ENCODE peak calls at places on chromosomes 6 and 20, in eight cellular contexts. K, F, M, S, L, O, W and Y are unnamed samples.

GRCh38 chr20:35004749-35005462 is 49.2 kb downstream of the MYH7B start:
- DNase-seq in K (no peak), F (peak; percentile 21), M (no peak), S (no peak), L (no peak), O (no peak), W (peak; percentile 35), Y (no peak)

GRCh38 chr6:79949235-79949634 is 1.9 kb upstream of the ELOVL4 start:
- DNase-seq in K (no peak), F (no peak), M (peak; percentile 80), S (peak; percentile 20), L (peak; percentile 68), O (peak; percentile 72), W (no peak), Y (peak; percentile 41)

GRCh38 chr6:162343902-162344226 is 383.7 kb downstream of the PRKN start:
- DNase-seq in K (no peak), F (no peak), M (peak; percentile 79), S (no peak), L (no peak), O (no peak), W (no peak), Y (no peak)

GRCh38 chr6:164069352-164070022 is 655.0 kb downstream of the QKI start:
- DNase-seq in K (peak; percentile 58), F (no peak), M (no peak), S (no peak), L (no peak), O (no peak), W (peak; percentile 80), Y (no peak)

GRCh38 chr20:728022-728944 is 40.0 kb downstream of the SLC52A3 start:
- DNase-seq in K (peak; percentile 61), F (no peak), M (peak; percentile 11), S (peak; percentile 17), L (peak; percentile 10), O (peak; percentile 91), W (peak; percentile 64), Y (no peak)

GRCh38 chr20:23652371-23652770 is 14.6 kb upstream of the CST3 start:
- DNase-seq in K (no peak), F (no peak), M (no peak), S (no peak), L (no peak), O (no peak), W (no peak), Y (no peak)

GRCh38 chr6:137036566-137037300 is 8.0 kb downstream of the IL20RA start:
- DNase-seq in K (no peak), F (no peak), M (peak; percentile 22), S (no peak), L (no peak), O (no peak), W (no peak), Y (no peak)

GRCh38 chr6:16136536-16137450 is 7.9 kb downstream of the MYLIP start:
- DNase-seq in K (no peak), F (no peak), M (peak; percentile 89), S (no peak), L (peak; percentile 54), O (no peak), W (peak; percentile 66), Y (no peak)

GRCh38 chr20:45946149-45946970 is 11.9 kb downstream of the PCIF1 start:
- DNase-seq in K (no peak), F (peak; percentile 78), M (peak; percentile 28), S (no peak), L (no peak), O (no peak), W (peak; percentile 80), Y (no peak)

GRCh38 chr20:24502661-24503060 is 33.2 kb downstream of the SYNDIG1 start:
- DNase-seq in K (no peak), F (no peak), M (no peak), S (no peak), L (no peak), O (no peak), W (no peak), Y (no peak)

GRCh38 chr20:830011-830521 is 3.4 kb upstream of the FAM110A start:
- DNase-seq in K (no peak), F (peak; percentile 1), M (peak; percentile 51), S (no peak), L (no peak), O (no peak), W (no peak), Y (no peak)

GRCh38 chr6:91669154-91669903 is 1082.5 kb upstream of the MAP3K7 start:
- DNase-seq in K (no peak), F (no peak), M (peak; percentile 9), S (no peak), L (no peak), O (no peak), W (no peak), Y (no peak)

GRCh38 chr20:46683939-46684750 is 5.1 kb downstream of the TP53RK start:
- DNase-seq in K (no peak), F (peak; percentile 72), M (peak; percentile 87), S (no peak), L (no peak), O (peak; percentile 79), W (peak; percentile 62), Y (no peak)

GRCh38 chr20:43440531-43440930 is 17.2 kb upstream of the SRSF6 start:
- DNase-seq in K (no peak), F (no peak), M (no peak), S (no peak), L (no peak), O (no peak), W (no peak), Y (no peak)

GRCh38 chr20:47405775-47406325 is 49.4 kb upstream of the ZMYND8 start:
- DNase-seq in K (no peak), F (no peak), M (no peak), S (no peak), L (no peak), O (no peak), W (no peak), Y (no peak)

GRCh38 chr20:13264902-13265301 is 43.8 kb downstream of the ISM1 start:
- DNase-seq in K (no peak), F (no peak), M (no peak), S (no peak), L (no peak), O (no peak), W (no peak), Y (no peak)

GRCh38 chr6:103826209-103826608 is 1033.5 kb downstream of the HACE1 start:
- DNase-seq in K (no peak), F (no peak), M (no peak), S (no peak), L (no peak), O (no peak), W (no peak), Y (no peak)

GRCh38 chr20:9071976-9072726 is 3.3 kb downstream of the PLCB4 start:
- DNase-seq in K (no peak), F (no peak), M (no peak), S (no peak), L (no peak), O (no peak), W (no peak), Y (no peak)
- H3K27ac ChIP-seq in K (no peak overlapping the region), F (no peak overlapping the region), M (no peak overlapping the region), S (no peak overlapping the region), L (no peak overlapping the region), O (no peak overlapping the region), W (no peak overlapping the region), Y (no peak overlapping the region)

DNA sequence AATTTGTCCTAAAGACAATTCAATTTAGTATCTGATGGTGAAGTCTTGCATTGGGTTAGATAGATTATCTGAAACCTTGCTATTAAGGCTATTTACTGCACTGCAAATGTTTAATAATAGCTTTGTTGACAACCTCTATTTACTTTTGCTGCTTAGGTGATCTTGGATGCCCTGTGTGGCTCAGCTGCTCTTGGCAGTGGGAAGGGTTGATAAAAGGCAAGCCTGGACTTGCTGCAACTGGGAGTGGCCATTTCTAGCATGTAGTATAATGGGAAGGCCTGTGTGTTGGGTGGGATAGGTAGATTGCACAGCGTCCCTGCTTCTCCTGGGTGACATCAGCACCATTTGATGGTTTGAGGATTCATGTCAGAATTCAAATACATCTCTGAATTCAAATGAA is 49.1 kb downstream of the ARMC2 start:
- DNase-seq in K (no peak), F (no peak), M (peak; percentile 37), S (no peak), L (no peak), O (no peak), W (no peak), Y (no peak)
- H3K27ac ChIP-seq in K (no peak overlapping the region), F (no peak overlapping the region), M (no peak overlapping the region), S (no peak overlapping the region), L (no peak overlapping the region), O (peak overlapping the region; percentile 34), W (peak overlapping the region; percentile 78), Y (no peak overlapping the region)

GRCh38 chr6:14786455-14786854 is 459.4 kb upstream of the JARID2 start:
- DNase-seq in K (no peak), F (no peak), M (no peak), S (no peak), L (no peak), O (no peak), W (no peak), Y (no peak)

GRCh38 chr6:14781707-14782306 is 464.1 kb upstream of the JARID2 start:
- DNase-seq in K (no peak), F (no peak), M (no peak), S (no peak), L (no peak), O (no peak), W (no peak), Y (no peak)

GRCh38 chr6:14784596-14785360 is 461.1 kb upstream of the JARID2 start:
- DNase-seq in K (no peak), F (no peak), M (no peak), S (no peak), L (peak; percentile 45), O (peak; percentile 66), W (no peak), Y (no peak)

GRCh38 chr6:14786008-14786407 is 459.9 kb upstream of the JARID2 start:
- DNase-seq in K (no peak), F (no peak), M (no peak), S (no peak), L (no peak), O (no peak), W (no peak), Y (no peak)

DNA sequence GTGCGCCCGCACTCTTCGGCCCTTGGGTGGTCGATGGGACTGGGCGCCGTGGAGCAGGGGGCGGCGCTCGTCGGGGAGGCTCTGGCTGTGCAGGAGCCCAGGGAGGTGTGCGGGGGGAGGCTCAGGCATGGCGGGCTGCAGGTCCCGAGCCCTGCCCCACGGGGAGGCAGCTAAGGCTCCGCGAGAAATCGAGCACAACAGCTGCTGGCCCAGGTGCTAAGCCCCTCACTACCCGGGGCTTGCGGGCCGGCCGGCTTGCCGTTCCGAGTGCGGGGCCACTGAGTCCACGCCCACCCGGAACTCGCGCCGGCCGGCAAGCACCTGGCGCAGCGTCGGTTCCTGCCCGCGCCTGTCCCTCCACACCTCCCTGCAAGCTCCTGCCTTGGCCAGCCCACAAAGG is 462.3 kb upstream of the JARID2 start:
- DNase-seq in K (no peak), F (no peak), M (no peak), S (no peak), L (no peak), O (no peak), W (no peak), Y (no peak)
- H3K27ac ChIP-seq in K (no peak overlapping the region), F (no peak overlapping the region), M (no peak overlapping the region), S (no peak overlapping the region), L (no peak overlapping the region), O (peak overlapping the region; percentile 29), W (no peak overlapping the region), Y (no peak overlapping the region)

DNA sequence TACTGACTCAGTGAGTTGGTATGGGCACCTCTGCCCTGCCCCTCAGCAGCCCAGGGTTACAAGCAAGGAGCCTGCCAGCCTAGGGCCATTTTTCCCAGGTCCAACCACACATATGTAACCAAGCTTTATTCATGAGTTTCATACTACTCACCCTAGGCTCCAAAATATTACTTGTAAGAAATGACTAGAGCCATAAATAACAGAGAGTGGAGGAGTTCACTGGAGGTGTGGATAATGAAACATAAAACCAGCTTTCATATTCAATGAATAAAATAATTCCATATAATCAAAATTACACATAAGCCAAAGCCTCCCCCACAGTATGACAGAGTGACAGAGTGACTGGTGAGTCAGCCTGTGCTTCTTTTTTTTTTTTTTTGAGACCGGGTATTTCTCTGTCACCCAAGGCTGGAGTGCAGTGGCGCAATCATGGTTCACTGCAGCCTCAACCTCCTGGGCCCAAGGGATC is 229.8 kb upstream of the SASH1 start:
- DNase-seq in K (no peak), F (no peak), M (no peak), S (no peak), L (no peak), O (no peak), W (no peak), Y (no peak)
- H3K27ac ChIP-seq in K (no peak overlapping the region), F (no peak overlapping the region), M (no peak overlapping the region), S (no peak overlapping the region), L (no peak overlapping the region), O (no peak overlapping the region), W (no peak overlapping the region), Y (no peak overlapping the region)